ENCODE peak calls at places on chromosome 5, in four cellular contexts. F is mesenchymal stem cell, G is H1, M is HCT116. T is an unnamed sample.

GRCh38 chr5:180790020-180790419 is 12.6 kb downstream of the MGAT1 start:
- DNase-seq in F (no peak), G (peak), M (no peak), T (no peak)

GRCh38 chr5:43432486-43433365 is 20.5 kb upstream of the CCL28 start:
- DNase-seq in F (peak), G (no peak), M (peak), T (peak)

GRCh38 chr5:123951204-123951977 is 439.4 kb downstream of the CSNK1G3 start:
- DNase-seq in F (peak), G (no peak), M (peak), T (peak)

GRCh38 chr5:128649183-128649582 is 111.1 kb upstream of the FBN2 start:
- DNase-seq in F (peak), G (no peak), M (no peak), T (no peak)

GRCh38 chr5:19208397-19208796 is 779.6 kb downstream of the CDH18 start:
- DNase-seq in F (no peak), G (no peak), M (no peak), T (no peak)

GRCh38 chr5:81751836-81752643 is 1.1 kb upstream of the SSBP2 start:
- DNase-seq in F (no peak), G (no peak), M (no peak), T (no peak)

GRCh38 chr5:73783823-73784222 is 157.8 kb downstream of the ARHGEF28 start:
- DNase-seq in F (peak), G (no peak), M (no peak), T (peak)

GRCh38 chr5:112366987-112367386 is 52.1 kb downstream of the EPB41L4A start:
- DNase-seq in F (peak), G (no peak), M (peak), T (no peak)

GRCh38 chr5:132065351-132065937 is 5.0 kb downstream of the IL3 start:
- DNase-seq in F (peak), G (peak), M (peak), T (peak)

GRCh38 chr5:2617461-2617860 is 134.0 kb downstream of the IRX2 start:
- DNase-seq in F (no peak), G (no peak), M (no peak), T (no peak)

GRCh38 chr5:169577966-169578365 is 5.6 kb upstream of the SPDL1 start:
- DNase-seq in F (no peak), G (no peak), M (no peak), T (peak)

GRCh38 chr5:111772456-111772855 is 15.5 kb upstream of the NREP start:
- DNase-seq in F (peak), G (peak), M (no peak), T (no peak)

GRCh38 chr5:14676320-14676719 is 11.8 kb downstream of the OTULIN start:
- DNase-seq in F (peak), G (no peak), M (no peak), T (peak)

GRCh38 chr5:145947581-145947980 is 11.2 kb downstream of the SH3RF2 start:
- DNase-seq in F (peak), G (no peak), M (no peak), T (no peak)

GRCh38 chr5:178241259-178241658 is 8.7 kb upstream of the PHYKPL start:
- DNase-seq in F (no peak), G (no peak), M (no peak), T (no peak)

GRCh38 chr5:54243483-54244080 is 66.8 kb downstream of the ARL15 start:
- DNase-seq in F (peak), G (no peak), M (peak), T (peak)

GRCh38 chr5:79130781-79131180 is 19.2 kb downstream of the BHMT start:
- DNase-seq in F (no peak), G (no peak), M (no peak), T (no peak)

GRCh38 chr5:168941901-168942300 is 359.0 kb downstream of the SLIT3 start:
- DNase-seq in F (no peak), G (no peak), M (no peak), T (no peak)

GRCh38 chr5:35186749-35187148 is 43.5 kb downstream of the PRLR start:
- DNase-seq in F (no peak), G (no peak), M (no peak), T (no peak)

GRCh38 chr5:53399921-53400697 is 80.3 kb upstream of the FST start:
- DNase-seq in F (peak), G (no peak), M (no peak), T (no peak)

GRCh38 chr5:177310332-177310731 is 1.4 kb downstream of the MXD3 start:
- DNase-seq in F (no peak), G (no peak), M (no peak), T (no peak)

GRCh38 chr5:116561658-116562057 is 13.0 kb downstream of the SEMA6A start:
- DNase-seq in F (no peak), G (no peak), M (no peak), T (no peak)

GRCh38 chr5:62376064-62376463 is 27.6 kb downstream of the DIMT1 start:
- DNase-seq in F (no peak), G (no peak), M (peak), T (peak)

DNA sequence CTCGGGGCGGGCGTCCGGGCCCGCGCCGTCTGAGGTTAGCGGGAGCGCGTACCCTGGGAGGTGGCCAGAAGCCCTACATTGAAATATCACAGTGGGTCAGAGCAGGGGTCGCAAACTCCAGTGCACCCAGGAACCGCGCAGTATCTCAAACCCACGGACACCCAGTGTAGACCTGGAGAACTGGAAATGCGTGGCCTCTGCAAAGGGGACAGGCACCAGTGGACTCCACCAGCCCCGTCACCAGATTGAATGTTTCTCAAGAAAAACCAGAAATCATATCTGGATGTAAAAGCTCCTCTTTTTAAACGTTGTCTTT is 117.6 kb upstream of the SMIM23 start:
- DNase-seq in F (no peak), G (no peak), M (no peak), T (no peak)
- H2AFZ ChIP-seq in F (no peak), G (peak), M (peak), T (peak)

GRCh38 chr5:39058178-39058577 is 16.0 kb downstream of the RICTOR start:
- DNase-seq in F (no peak), G (no peak), M (no peak), T (no peak)
- H3K4me3 ChIP-seq in F (no peak), G (no peak), M (no peak), T (no peak)

GRCh38 chr5:39561421-39561820 is 136.6 kb upstream of the DAB2 start:
- DNase-seq in F (no peak), G (no peak), M (no peak), T (no peak)

GRCh38 chr5:39560730-39561129 is 135.9 kb upstream of the DAB2 start:
- DNase-seq in F (no peak), G (no peak), M (no peak), T (no peak)

GRCh38 chr5:39555788-39556187 is 131.0 kb upstream of the DAB2 start:
- DNase-seq in F (no peak), G (no peak), M (no peak), T (no peak)
- H2AFZ ChIP-seq in F (no peak), G (no peak), M (no peak), T (no peak)

GRCh38 chr5:65928341-65928752 is 2.0 kb downstream of the ERBIN start:
- DNase-seq in F (peak), G (no peak), M (no peak), T (no peak)
- H3K4me3 ChIP-seq in F (no peak), G (peak), M (peak), T (peak)

GRCh38 chr5:143402464-143403356 is 776 bp downstream of the NR3C1 start:
- DNase-seq in F (peak), G (peak), M (no peak), T (no peak)

GRCh38 chr5:143405063-143405746 is 1.7 kb upstream of the NR3C1 start:
- DNase-seq in F (peak), G (peak), M (no peak), T (peak)

GRCh38 chr5:143403357-143403606 is 204 bp downstream of the NR3C1 start:
- DNase-seq in F (no peak), G (no peak), M (no peak), T (no peak)

GRCh38 chr5:143404416-143405062 is 1.1 kb upstream of the NR3C1 start:
- DNase-seq in F (peak), G (peak), M (no peak), T (peak)

GRCh38 chr5:143403607-143404415 is at the start of gene NR3C1:
- DNase-seq in F (peak), G (peak), M (no peak), T (peak)
- H2AFZ ChIP-seq in F (peak), G (no peak), M (peak), T (peak)

GRCh38 chr5:103260951-103261350 is 2.4 kb downstream of the MACIR start:
- DNase-seq in F (no peak), G (no peak), M (no peak), T (no peak)

GRCh38 chr5:103259705-103260355 is 1.3 kb downstream of the MACIR start:
- DNase-seq in F (peak), G (peak), M (no peak), T (peak)

GRCh38 chr5:103256178-103256577 is 2.4 kb upstream of the MACIR start:
- DNase-seq in F (no peak), G (no peak), M (no peak), T (no peak)

GRCh38 chr5:103258368-103258956 is at the start of gene MACIR:
- DNase-seq in F (peak), G (peak), M (peak), T (peak)

DNA sequence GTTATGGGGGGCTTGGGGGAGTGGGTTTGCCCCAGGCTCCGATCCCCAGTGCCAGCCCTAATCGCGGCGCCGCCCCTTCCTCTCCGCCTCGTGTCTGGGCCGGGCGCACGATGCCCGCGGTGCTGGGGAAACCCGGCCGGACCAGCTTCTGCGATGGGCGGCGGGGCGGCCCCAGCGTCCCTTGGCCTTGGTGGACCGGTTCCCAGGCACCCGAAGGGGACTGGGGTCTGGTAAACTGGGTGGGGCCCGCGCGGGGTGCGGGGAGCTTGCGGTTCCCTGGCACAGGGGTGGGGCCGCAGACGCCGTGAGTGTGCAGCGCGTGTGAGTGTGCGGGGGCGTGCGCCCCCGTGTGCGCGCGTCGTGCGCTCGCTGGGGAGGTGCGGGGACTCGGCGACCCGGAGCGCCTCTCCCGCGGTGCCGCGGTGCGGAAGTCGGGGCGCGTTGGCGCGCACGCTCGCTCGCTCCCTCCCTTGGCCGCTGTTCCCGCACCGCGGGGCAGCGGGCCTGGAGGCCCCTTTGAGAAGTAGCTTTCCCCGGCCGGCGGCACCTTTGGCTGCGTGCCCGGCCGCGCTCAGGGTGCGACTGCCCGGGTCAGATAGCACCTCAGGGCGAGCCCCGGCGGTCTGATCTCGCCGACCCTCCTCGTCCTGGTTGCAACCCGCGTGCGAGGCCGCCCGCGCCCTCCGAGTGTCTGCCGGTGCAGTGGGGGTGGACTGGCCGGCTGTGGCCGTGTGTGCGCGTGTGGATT is 568 bp downstream of the MACIR start:
- DNase-seq in F (peak), G (peak), M (no peak), T (peak)
- H3K4me3 ChIP-seq in F (peak), G (peak), M (peak), T (peak)

GRCh38 chr5:138972836-138973235 is 97.7 kb upstream of the LRRTM2 start:
- DNase-seq in F (no peak), G (no peak), M (no peak), T (no peak)

GRCh38 chr5:138972230-138972629 is 97.1 kb upstream of the LRRTM2 start:
- DNase-seq in F (no peak), G (no peak), M (no peak), T (no peak)

GRCh38 chr5:138978085-138978484 is 103.0 kb upstream of the LRRTM2 start:
- DNase-seq in F (no peak), G (no peak), M (no peak), T (peak)

GRCh38 chr5:138974227-138975063 is 99.3 kb upstream of the LRRTM2 start:
- DNase-seq in F (no peak), G (no peak), M (no peak), T (peak)

DNA sequence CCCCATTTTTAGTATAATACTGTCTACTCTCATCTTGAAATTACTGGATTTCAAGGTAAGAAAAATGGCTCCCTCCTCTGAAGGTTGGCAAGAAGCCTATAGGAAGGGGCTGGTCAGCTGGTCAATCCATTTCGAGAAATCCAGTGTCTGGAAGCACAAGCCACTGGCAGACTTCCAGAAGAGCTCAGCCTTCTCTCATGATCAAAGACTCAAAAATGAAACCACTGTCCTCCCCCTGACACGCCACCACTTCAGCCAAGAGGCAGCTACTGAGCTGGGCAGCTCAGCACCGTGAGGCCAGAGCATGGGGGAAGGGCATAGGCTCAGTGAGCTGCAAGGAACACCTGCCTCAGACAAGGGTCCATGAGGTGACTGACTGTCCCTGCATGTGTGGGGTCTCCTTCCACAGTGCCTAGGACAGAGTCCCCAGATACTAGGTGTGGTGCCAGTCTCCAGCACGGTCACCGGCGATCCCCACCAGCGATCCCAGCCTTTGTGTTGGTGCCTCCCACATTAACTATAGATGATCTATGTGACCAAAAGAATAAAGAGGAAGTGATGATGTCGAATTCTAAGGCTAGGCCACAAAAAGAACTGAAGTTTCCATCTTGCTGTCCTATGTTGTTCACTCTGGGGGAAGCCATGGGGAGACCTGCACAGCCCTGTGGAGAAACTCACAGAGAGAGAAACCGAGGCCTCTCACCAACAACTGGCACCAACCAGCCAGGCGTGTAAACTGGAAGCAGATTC is 100.1 kb upstream of the LRRTM2 start:
- DNase-seq in F (peak), G (no peak), M (no peak), T (peak)
- H2AFZ ChIP-seq in F (no peak), G (no peak), M (no peak), T (no peak)